ENCODE peak calls at places on chromosomes 16 and 17, in five cellular contexts. W is ACHN, G is cardiac muscle cell, I is fibroblast of villous mesenchyme, M is GM10248. F is an unnamed sample.

GRCh38 chr16:87528690-87529579 is 36.1 kb upstream of the ZCCHC14 start:
- DNase-seq in W (peak; percentile 12), G (no peak), I (no peak), M (no peak), F (no peak)

GRCh38 chr17:75513667-75514052 is 1.7 kb downstream of the CASKIN2 start:
- DNase-seq in I (no peak), M (no peak), W (no peak), G (no peak), F (no peak)

GRCh38 chr17:57102122-57102521 is 17.1 kb downstream of the AKAP1 start:
- DNase-seq in G (no peak), I (no peak), M (no peak), W (no peak), F (no peak)

GRCh38 chr16:85027968-85028637 is 508 bp downstream of the KIAA0513 start:
- DNase-seq in W (no peak), M (no peak), G (no peak), I (no peak), F (no peak)

GRCh38 chr16:64098451-64098850 is 1023.4 kb downstream of the CDH11 start:
- DNase-seq in M (no peak), G (no peak), W (no peak), I (no peak), F (no peak)

GRCh38 chr17:64024215-64024654 is 3.8 kb upstream of the ICAM2 start:
- DNase-seq in W (no peak), G (no peak), M (no peak), I (no peak), F (no peak)

GRCh38 chr16:77223184-77223583 is 24.0 kb downstream of the SYCE1L start:
- DNase-seq in W (peak; percentile 50), I (no peak), M (no peak), G (no peak), F (no peak)

GRCh38 chr17:62807812-62808575 is at the start of gene MARCHF10:
- DNase-seq in I (no peak), G (no peak), M (peak; percentile 69), W (peak; percentile 36), F (no peak)

GRCh38 chr17:4208228-4208627 is 55.6 kb downstream of the ANKFY1 start:
- DNase-seq in M (no peak), W (no peak), G (no peak), I (no peak), F (no peak)

GRCh38 chr17:68576811-68577551 is 24.2 kb downstream of the FAM20A start:
- DNase-seq in I (peak; percentile 77), G (peak; percentile 89), M (no peak), W (no peak), F (no peak)

GRCh38 chr16:85461814-85462404 is 151.2 kb upstream of the GSE1 start:
- DNase-seq in G (peak; percentile 61), W (no peak), M (no peak), I (peak; percentile 49), F (no peak)

GRCh38 chr16:27824786-27825185 is 238.7 kb downstream of the GSG1L start:
- DNase-seq in W (no peak), I (no peak), M (no peak), G (no peak), F (no peak)

GRCh38 chr17:10729334-10730193 is at the start of gene TMEM220:
- DNase-seq in M (peak; percentile 60), G (peak; percentile 89), W (peak; percentile 54), I (peak; percentile 81), F (peak; percentile 76)

GRCh38 chr17:77186141-77186604 is 45.4 kb downstream of the SEC14L1 start:
- DNase-seq in W (no peak), G (no peak), M (no peak), I (no peak), F (no peak)

GRCh38 chr17:6495450-6496115 is 51.3 kb downstream of the PIMREG start:
- DNase-seq in W (no peak), M (no peak), I (no peak), G (no peak), F (no peak)